ENCODE peak calls at places on chromosomes 13 and 19, in ten cellular contexts. J is stimulated activated CD4-positive, alpha-beta T cell treated with anti-CD3 and anti-CD28 coated beads, Interleukin-4, amount 100 ng/mL, for 1 hour; H is stimulated activated CD8-positive, alpha-beta memory T cell treated with anti-CD3 and anti-CD28 coated beads, Interleukin-15, amount 100 ng/mL, for 4 hours; A is tibial artery; B is D721Med; O is activated T-cell treated with anti-CD3 and anti-CD28 coated beads for 1 hour; F is NCI-H146; V is GM12891; P is activated CD4-positive, alpha-beta T cell treated with anti-CD3 and anti-CD28 coated beads, Interleukin-2, amount 50 U/mL, for 1 hour; M is LoVo. Y is an unnamed sample.
A peak's percentile ranks its signal among the peaks of the same experiment; 100 is the strongest.

GRCh38 chr19:1247747-1248453 is 483 bp upstream of the MIDN start:
- DNase-seq in A (peak; percentile 62), P (peak; percentile 64), V (no peak), O (peak; percentile 59), F (no peak), H (no peak), J (peak; percentile 62), M (peak; percentile 46), B (no peak), Y (no peak)

GRCh38 chr19:30535011-30535410 is 162.8 kb downstream of the ZNF536 start:
- DNase-seq in A (no peak), P (no peak), M (peak; percentile 3), J (no peak), H (no peak), F (no peak), O (no peak), B (no peak), V (no peak), Y (no peak)

GRCh38 chr19:16736709-16737108 is 17.1 kb downstream of the NWD1 start:
- DNase-seq in V (no peak), B (no peak), A (no peak), O (no peak), H (no peak), M (no peak), P (no peak), F (no peak), J (no peak), Y (no peak)

GRCh38 chr13:93476175-93476574 is 249.6 kb downstream of the GPC6 start:
- DNase-seq in P (no peak), A (no peak), B (no peak), O (no peak), F (no peak), H (no peak), J (no peak), M (no peak), V (no peak), Y (no peak)

GRCh38 chr19:33488826-33489225 is 32.8 kb downstream of the PEPD start:
- DNase-seq in J (no peak), A (no peak), H (no peak), V (no peak), M (no peak), O (no peak), B (no peak), F (no peak), P (no peak), Y (no peak)

GRCh38 chr19:48813123-48813911 is 2.5 kb upstream of the BCAT2 start:
- DNase-seq in O (no peak), P (no peak), V (no peak), A (no peak), M (no peak), H (no peak), F (no peak), B (no peak), J (no peak), Y (no peak)

GRCh38 chr19:55461974-55462628 is 659 bp upstream of the ISOC2 start:
- DNase-seq in M (peak; percentile 42), V (no peak), A (no peak), H (no peak), P (no peak), O (no peak), B (no peak), F (peak; percentile 35), J (no peak), Y (no peak)

GRCh38 chr13:110519046-110519445 is 42.5 kb downstream of the RAB20 start:
- DNase-seq in H (no peak), B (no peak), P (no peak), A (no peak), M (no peak), F (no peak), J (no peak), V (no peak), O (no peak), Y (no peak)

GRCh38 chr19:6723738-6724137 is 3.3 kb upstream of the C3 start:
- DNase-seq in A (no peak), H (no peak), B (no peak), P (no peak), V (no peak), J (no peak), F (no peak), M (no peak), O (no peak), Y (no peak)

GRCh38 chr13:106507560-106508274 is 27.7 kb downstream of the EFNB2 start:
- DNase-seq in F (no peak), B (no peak), V (no peak), P (no peak), O (no peak), A (no peak), H (no peak), J (no peak), M (peak; percentile 31), Y (peak; percentile 69)

GRCh38 chr19:5480427-5480836 is 25.2 kb downstream of the ZNRF4 start:
- DNase-seq in F (no peak), B (no peak), O (peak; percentile 5), M (peak; percentile 28), J (peak; percentile 45), P (peak; percentile 31), H (no peak), V (no peak), A (no peak), Y (peak; percentile 8)

GRCh38 chr13:91375119-91375729 is 23.2 kb upstream of the GPC5 start:
- DNase-seq in M (no peak), P (no peak), J (no peak), H (no peak), O (no peak), B (no peak), A (no peak), V (no peak), F (peak; percentile 14), Y (no peak)

GRCh38 chr13:78722700-78723099 is 63.7 kb upstream of the OBI1 start:
- DNase-seq in H (no peak), M (no peak), A (no peak), F (no peak), B (no peak), O (no peak), V (no peak), P (no peak), J (no peak), Y (no peak)

GRCh38 chr13:99446242-99446641 is 55.0 kb upstream of the TM9SF2 start:
- DNase-seq in A (no peak), V (no peak), J (no peak), M (no peak), B (no peak), O (no peak), P (no peak), H (no peak), F (peak; percentile 32), Y (no peak)

GRCh38 chr19:2039959-2040646 is 10.9 kb downstream of the MKNK2 start:
- DNase-seq in H (no peak), O (no peak), J (no peak), B (no peak), F (no peak), M (no peak), A (no peak), V (no peak), P (no peak), Y (no peak)

Y was measured in NCI-H460.